ENCODE peak calls at places on chromosomes 2 and 18, in nine cellular contexts. T is Panc1, D is fibroblast of lung, N is endothelial cell of umbilical vein, S is esophagus muscularis mucosa, O is coronary artery, Z is IMR-90, C is right lobe of liver, K is psoas muscle. B is an unnamed sample.

GRCh38 chr18:50870138-50870845 is 8.6 kb upstream of the ME2 start:
- DNase-seq in K (no peak), S (no peak), Z (peak), T (peak), N (peak), D (peak), O (no peak), C (no peak), B (peak)

GRCh38 chr2:176096243-176096985 is 3.2 kb upstream of the HOXD12 start:
- DNase-seq in K (no peak), O (no peak), C (no peak), S (no peak), Z (no peak), N (peak), D (no peak), T (no peak), B (no peak)

GRCh38 chr2:102801098-102801718 is 39.4 kb downstream of the TMEM182 start:
- DNase-seq in K (no peak), O (no peak), T (no peak), D (peak), S (no peak), C (peak), Z (peak), N (no peak), B (peak)

GRCh38 chr2:28387082-28387960 is 5.3 kb upstream of the FOSL2 start:
- DNase-seq in D (no peak), O (no peak), Z (peak), S (no peak), T (no peak), K (no peak), N (peak), C (no peak), B (no peak)

GRCh38 chr18:2409906-2410305 is 161.4 kb downstream of the METTL4 start:
- DNase-seq in K (no peak), C (no peak), T (no peak), S (no peak), Z (no peak), N (no peak), D (no peak), O (no peak), B (no peak)

GRCh38 chr18:11607897-11608296 is 1.5 kb upstream of the SLC35G4 start:
- DNase-seq in C (no peak), N (no peak), T (no peak), K (no peak), Z (no peak), S (no peak), D (no peak), O (no peak), B (peak)

GRCh38 chr2:113273031-113273551 is 5.6 kb downstream of the PAX8 start:
- DNase-seq in Z (peak), N (no peak), K (no peak), O (no peak), C (no peak), T (no peak), S (no peak), D (peak), B (peak)

GRCh38 chr2:99488999-99489757 is 639 bp downstream of the REV1 start:
- DNase-seq in S (peak), D (peak), Z (peak), O (peak), K (peak), T (no peak), C (peak), N (peak), B (peak)

GRCh38 chr2:177165731-177166711 is 46.6 kb upstream of the HNRNPA3 start:
- DNase-seq in D (peak), O (no peak), S (no peak), N (peak), T (no peak), Z (peak), C (no peak), K (no peak), B (peak)

GRCh38 chr2:177164584-177165052 is 48.0 kb upstream of the HNRNPA3 start:
- DNase-seq in Z (peak), S (peak), O (peak), N (peak), K (peak), C (peak), D (peak), T (peak), B (peak)

GRCh38 chr2:177164131-177164530 is 48.5 kb upstream of the HNRNPA3 start:
- DNase-seq in O (no peak), S (no peak), D (no peak), T (no peak), Z (no peak), N (no peak), C (no peak), K (no peak), B (no peak)

GRCh38 chr2:177161741-177162440 is 50.7 kb upstream of the HNRNPA3 start:
- DNase-seq in T (no peak), C (no peak), D (peak), N (peak), Z (peak), S (no peak), K (no peak), O (no peak), B (peak)

GRCh38 chr2:177165103-177165583 is 47.5 kb upstream of the HNRNPA3 start:
- DNase-seq in T (no peak), N (peak), C (peak), K (no peak), D (peak), S (no peak), O (no peak), Z (peak), B (peak)
- H3K4me3 ChIP-seq in T (peak), N (no peak), C (peak), K (peak), D (peak), S (peak), O (peak), Z (peak), B (peak)

DNA sequence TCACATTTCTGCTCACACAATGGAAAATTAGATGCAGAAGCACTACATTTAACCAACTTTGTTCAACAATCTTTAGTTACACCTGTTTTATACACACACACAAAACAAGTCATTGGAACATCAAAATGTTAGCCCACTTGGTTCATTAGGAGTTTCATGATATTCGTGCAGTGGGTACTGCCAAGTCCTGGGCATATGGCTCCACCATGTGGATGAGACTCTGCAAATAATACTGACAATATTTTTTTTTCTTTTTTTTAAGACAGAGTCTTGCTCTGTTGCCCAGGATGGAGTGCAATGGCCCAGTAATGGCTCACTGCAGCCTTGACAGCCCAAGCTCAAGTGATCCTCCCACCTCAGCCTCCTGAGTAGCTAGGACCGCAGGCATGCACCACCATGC is 34.5 kb upstream of the GRB14 start:
- DNase-seq in N (peak), T (no peak), Z (no peak), S (no peak), D (no peak), K (no peak), C (no peak), O (no peak), B (no peak)
- TF ChIP-seq CTCF in N (no peak), T (no peak), Z (no peak), S (no peak), D (no peak), K (no peak), C (no peak), O (no peak), B (peak)

GRCh38 chr2:105570326-105570725 is 171.5 kb upstream of the FHL2 start:
- DNase-seq in T (no peak), N (no peak), Z (no peak), K (no peak), O (no peak), C (no peak), S (no peak), D (no peak), B (no peak)

GRCh38 chr2:105570757-105571156 is 171.9 kb upstream of the FHL2 start:
- DNase-seq in C (no peak), T (no peak), N (no peak), K (no peak), O (no peak), S (no peak), D (no peak), Z (no peak), B (no peak)

GRCh38 chr2:105571445-105571987 is 172.7 kb upstream of the FHL2 start:
- DNase-seq in T (no peak), D (no peak), O (no peak), N (no peak), Z (no peak), K (no peak), C (no peak), S (no peak), B (no peak)

GRCh38 chr2:105569616-105570015 is 170.8 kb upstream of the FHL2 start:
- DNase-seq in S (no peak), O (no peak), Z (no peak), C (no peak), N (no peak), K (no peak), T (no peak), D (no peak), B (no peak)

DNA sequence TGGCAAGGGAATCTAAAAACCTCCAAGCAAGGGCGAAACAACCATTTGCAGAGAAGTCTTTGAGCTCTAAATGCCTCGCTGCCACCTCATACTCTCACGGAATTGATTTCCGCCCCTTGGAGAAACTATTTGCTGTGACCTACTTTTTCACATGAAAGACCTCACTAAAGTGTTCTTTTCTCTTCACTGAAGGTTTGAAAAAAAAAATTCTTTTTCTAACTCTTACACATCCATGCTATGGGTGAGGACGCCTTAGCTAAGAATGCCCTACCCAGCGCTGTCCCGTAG is 169.4 kb upstream of the FHL2 start:
- DNase-seq in S (no peak), T (no peak), O (no peak), Z (no peak), N (no peak), K (no peak), D (no peak), C (no peak), B (peak)
- H3K4me3 ChIP-seq in S (no peak), T (no peak), O (no peak), Z (peak), N (no peak), K (no peak), D (no peak), C (no peak), B (peak)

GRCh38 chr2:191218292-191218898 is 26.8 kb upstream of the MYO1B start:
- DNase-seq in C (no peak), N (peak), T (peak), O (no peak), D (peak), K (no peak), Z (peak), S (no peak), B (peak)
- TF ChIP-seq CTCF in C (peak), N (peak), T (peak), O (peak), D (peak), K (peak), Z (peak), S (peak), B (peak)

DNA sequence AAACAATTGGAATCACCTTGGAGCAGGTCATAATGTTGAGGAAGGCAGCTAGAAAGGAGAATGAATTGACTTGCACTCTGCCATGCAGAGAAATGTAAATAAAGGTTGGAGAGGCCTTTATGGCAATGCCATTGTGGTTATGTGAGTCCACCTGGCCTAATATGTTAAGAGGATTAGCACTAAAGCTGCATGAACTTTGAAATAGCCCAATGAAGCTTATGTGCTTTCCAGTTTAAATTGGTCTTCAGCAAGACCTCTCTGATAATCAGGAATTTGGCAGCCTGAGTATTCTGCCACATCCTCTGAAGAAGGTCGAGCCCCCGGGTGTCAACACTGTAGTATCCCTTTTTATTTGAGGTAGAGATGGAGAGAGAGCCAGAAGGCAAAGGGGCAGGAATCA is 464.9 kb downstream of the CDH2 start:
- DNase-seq in T (no peak), K (no peak), Z (no peak), C (no peak), N (no peak), S (no peak), O (no peak), D (no peak), B (no peak)
- H3K4me3 ChIP-seq in T (no peak), K (no peak), Z (no peak), C (no peak), N (no peak), S (no peak), O (no peak), D (no peak), B (no peak)

GRCh38 chr2:82234283-82234682 is 1929.7 kb upstream of the LRRTM1 start:
- DNase-seq in K (no peak), O (no peak), C (no peak), S (no peak), T (peak), N (no peak), D (no peak), Z (no peak), B (no peak)
- TF ChIP-seq CTCF in K (no peak), O (no peak), C (peak), S (no peak), T (peak), N (no peak), D (no peak), Z (no peak), B (no peak)

GRCh38 chr2:46333912-46334311 is 36.7 kb downstream of the EPAS1 start:
- DNase-seq in Z (no peak), D (no peak), K (no peak), C (no peak), N (peak), S (no peak), O (peak), T (no peak), B (peak)

GRCh38 chr2:46335966-46336436 is 38.8 kb downstream of the EPAS1 start:
- DNase-seq in O (no peak), Z (no peak), N (no peak), T (no peak), K (no peak), C (no peak), S (no peak), D (no peak), B (peak)

GRCh38 chr2:46334389-46335345 is 37.5 kb downstream of the EPAS1 start:
- DNase-seq in N (peak), O (peak), C (no peak), Z (peak), S (no peak), K (no peak), D (peak), T (no peak), B (peak)

GRCh38 chr2:46336560-46336959 is 39.4 kb downstream of the EPAS1 start:
- DNase-seq in N (no peak), K (no peak), C (no peak), T (no peak), O (no peak), D (peak), Z (peak), S (no peak), B (peak)

GRCh38 chr2:46335404-46335965 is 38.3 kb downstream of the EPAS1 start:
- DNase-seq in Z (peak), O (peak), T (no peak), N (peak), C (no peak), S (no peak), D (peak), K (no peak), B (peak)
- H3K4me3 ChIP-seq in Z (peak), O (peak), T (peak), N (no peak), C (no peak), S (peak), D (peak), K (peak), B (peak)

B was measured in AG10803.